ENCODE peak calls at places on chromosomes 12 and 14, in ten cellular contexts. S is left ventricle myocardium inferior; B is stimulated activated CD8-positive, alpha-beta memory T cell treated with anti-CD3 and anti-CD28 coated beads, Interleukin-15, amount 100 ng/mL, for 24 hours; U is frontal cortex; E is mucosa of gallbladder; K is NCI-H460; J is activated naive CD4-positive, alpha-beta T cell treated with Interleukin-2 at 50 U/mL for 16 hours; Q is HT-29; A is H4; L is NCI-H1092 treated with DMSO at 0.1 percent for 48 hours. Y is an unnamed sample.

GRCh38 chr12:7667025-7667575 is 1.4 kb upstream of the APOBEC1 start:
- DNase-seq in U (no peak), L (no peak), Q (peak; percentile 39), K (peak; percentile 22), J (no peak), A (peak; percentile 29), S (no peak), B (no peak), E (no peak), Y (peak; percentile 22)

GRCh38 chr12:124452576-124453391 is 114.6 kb downstream of the NCOR2 start:
- DNase-seq in K (no peak), Q (no peak), E (no peak), S (no peak), A (no peak), B (no peak), U (no peak), J (no peak), L (no peak), Y (no peak)

GRCh38 chr12:58765653-58766554 is 154.4 kb downstream of the LRIG3 start:
- DNase-seq in E (peak; percentile 25), J (no peak), S (no peak), Q (peak; percentile 42), L (peak; percentile 77), U (no peak), B (no peak), K (no peak), A (no peak), Y (peak; percentile 98)

GRCh38 chr14:105641075-105641937 is 114.9 kb downstream of the TMEM121 start:
- DNase-seq in S (no peak), U (no peak), K (no peak), L (no peak), A (no peak), E (no peak), B (no peak), Q (no peak), J (no peak), Y (no peak)

GRCh38 chr12:125861299-125862281 is 796.4 kb downstream of the AACS start:
- DNase-seq in U (no peak), A (no peak), S (peak; percentile 60), E (peak; percentile 86), B (no peak), J (no peak), K (no peak), Q (no peak), L (no peak), Y (peak; percentile 83)

GRCh38 chr14:89215166-89215940 is 201.7 kb downstream of the FOXN3 start:
- DNase-seq in K (no peak), Q (no peak), U (no peak), S (no peak), L (no peak), J (no peak), B (no peak), E (no peak), A (no peak), Y (peak; percentile 29)

GRCh38 chr14:75295061-75295461 is 16.4 kb downstream of the FOS start:
- DNase-seq in E (peak; percentile 70), K (peak; percentile 72), S (peak; percentile 57), J (no peak), A (no peak), Q (peak; percentile 73), L (no peak), U (no peak), B (no peak), Y (peak; percentile 69)

GRCh38 chr12:81300454-81300853 is 222.6 kb downstream of the ACSS3 start:
- DNase-seq in J (no peak), Q (no peak), K (no peak), L (no peak), A (no peak), U (no peak), B (no peak), E (no peak), S (no peak), Y (no peak)

GRCh38 chr12:61991663-61992062 is 268.5 kb upstream of the USP15 start:
- DNase-seq in J (no peak), S (no peak), A (no peak), Q (no peak), L (no peak), K (no peak), B (no peak), E (no peak), U (no peak), Y (no peak)

GRCh38 chr14:68506645-68507405 is 286.0 kb downstream of the ZFP36L1 start:
- DNase-seq in B (no peak), S (no peak), U (no peak), L (no peak), E (no peak), Q (peak; percentile 58), J (peak; percentile 28), A (peak; percentile 21), K (no peak), Y (peak; percentile 56)

Y was measured in DMS53.